ENCODE peak calls at places on chromosomes 16 and 17, in five cellular contexts. E, U, C, P and Q are unnamed samples. For H3K36me3, the result is how much of the 10 kb centered on the place peaks cover.

GRCh38 chr16:69089091-69089912 is 16.2 kb upstream of the HAS3 start:
- DNase-seq in E (no peak), U (no peak), C (peak), P (no peak), Q (no peak)

GRCh38 chr17:40870136-40870535 is 3.1 kb upstream of the KRT12 start:
- DNase-seq in E (no peak), U (no peak), C (no peak), P (no peak), Q (no peak)

GRCh38 chr17:50346313-50347086 is 574 bp downstream of the XYLT2 start:
- DNase-seq in E (no peak), U (peak), C (peak), P (peak), Q (peak)

GRCh38 chr17:42409467-42410351 is 13.3 kb downstream of the CAVIN1 start:
- DNase-seq in E (peak), U (peak), C (peak), P (peak), Q (peak)

GRCh38 chr17:81684442-81684911 is 666 bp downstream of the HGS start:
- DNase-seq in E (no peak), U (no peak), C (no peak), P (no peak), Q (no peak)

GRCh38 chr16:87809150-87809902 is 43.5 kb upstream of the KLHDC4 start:
- DNase-seq in E (no peak), U (no peak), C (no peak), P (no peak), Q (no peak)

GRCh38 chr16:84442416-84443145 is 61.9 kb downstream of the MEAK7 start:
- DNase-seq in E (no peak), U (no peak), C (no peak), P (no peak), Q (no peak)

GRCh38 chr17:50946891-50947843 is 81.0 kb upstream of the TOB1 start:
- DNase-seq in E (peak), U (peak), C (no peak), P (no peak), Q (no peak)

GRCh38 chr17:58232707-58233156 is 5.7 kb upstream of the LPO start:
- DNase-seq in E (no peak), U (no peak), C (no peak), P (no peak), Q (no peak)

GRCh38 chr17:320809-321385 is 31.7 kb downstream of the RPH3AL start:
- DNase-seq in E (no peak), U (peak), C (no peak), P (no peak), Q (no peak)

GRCh38 chr17:55381017-55381770 is 40.4 kb downstream of the MMD start:
- DNase-seq in E (no peak), U (no peak), C (no peak), P (no peak), Q (no peak)

GRCh38 chr16:84194470-84195200 is 3.7 kb downstream of the ADAD2 start:
- DNase-seq in E (no peak), U (no peak), C (no peak), P (no peak), Q (no peak)

GRCh38 chr17:80561541-80562114 is 17.0 kb downstream of the RPTOR start:
- DNase-seq in E (no peak), U (no peak), C (no peak), P (no peak), Q (no peak)

GRCh38 chr16:31190818-31191444 is 11.0 kb downstream of the FUS start:
- DNase-seq in E (no peak), U (no peak), C (no peak), P (no peak), Q (no peak)

GRCh38 chr16:56793504-56793903 is 63.6 kb downstream of the NUP93 start:
- DNase-seq in E (no peak), U (no peak), C (no peak), P (no peak), Q (no peak)

GRCh38 chr17:42846594-42847280 is 2.4 kb downstream of the AOC2 start:
- DNase-seq in E (no peak), U (no peak), C (no peak), P (no peak), Q (no peak)

GRCh38 chr16:79278506-79278905 is 322.0 kb downstream of the MAF start:
- DNase-seq in E (no peak), U (no peak), C (no peak), P (no peak), Q (no peak)

GRCh38 chr17:49280061-49280460 is 49.5 kb upstream of the PHOSPHO1 start:
- DNase-seq in E (no peak), U (no peak), C (no peak), P (no peak), Q (no peak)

GRCh38 chr17:81529437-81529803 is 1.2 kb downstream of the FSCN2 start:
- DNase-seq in E (no peak), U (no peak), C (no peak), P (no peak), Q (no peak)

GRCh38 chr17:50147841-50148225 is 2.6 kb downstream of the PPP1R9B start:
- DNase-seq in E (no peak), U (peak), C (no peak), P (no peak), Q (no peak)

GRCh38 chr16:12416136-12416787 is 387.4 kb downstream of the CPPED1 start:
- DNase-seq in E (no peak), U (no peak), C (no peak), P (no peak), Q (no peak)

GRCh38 chr17:43599835-43600234 is 53.7 kb upstream of the ETV4 start:
- DNase-seq in E (peak), U (no peak), C (no peak), P (no peak), Q (no peak)

GRCh38 chr17:65523411-65523810 is 38.0 kb downstream of the AXIN2 start:
- DNase-seq in E (no peak), U (no peak), C (no peak), P (no peak), Q (no peak)

GRCh38 chr17:28344011-28344410 is 8.4 kb downstream of the TNFAIP1 start:
- DNase-seq in E (no peak), U (no peak), C (no peak), P (no peak), Q (no peak)
- H3K36me3 ChIP-seq in E (under half), U (under half), C (half or more), P (under half), Q (under half)

GRCh38 chr17:17724307-17724921 is 43.2 kb downstream of the RAI1 start:
- DNase-seq in E (no peak), U (peak), C (no peak), P (no peak), Q (no peak)

GRCh38 chr17:17722081-17722905 is 41.0 kb downstream of the RAI1 start:
- DNase-seq in E (no peak), U (no peak), C (no peak), P (no peak), Q (no peak)

GRCh38 chr17:17722906-17723353 is 41.7 kb downstream of the RAI1 start:
- DNase-seq in E (no peak), U (no peak), C (no peak), P (no peak), Q (no peak)

GRCh38 chr17:17724991-17725852 is 44.0 kb downstream of the RAI1 start:
- DNase-seq in E (no peak), U (no peak), C (no peak), P (no peak), Q (no peak)

GRCh38 chr17:17723354-17724261 is 42.4 kb downstream of the RAI1 start:
- DNase-seq in E (no peak), U (no peak), C (no peak), P (no peak), Q (no peak)
- H3K4me3 ChIP-seq in E (peak), U (peak), C (peak), P (peak), Q (peak)

DNA sequence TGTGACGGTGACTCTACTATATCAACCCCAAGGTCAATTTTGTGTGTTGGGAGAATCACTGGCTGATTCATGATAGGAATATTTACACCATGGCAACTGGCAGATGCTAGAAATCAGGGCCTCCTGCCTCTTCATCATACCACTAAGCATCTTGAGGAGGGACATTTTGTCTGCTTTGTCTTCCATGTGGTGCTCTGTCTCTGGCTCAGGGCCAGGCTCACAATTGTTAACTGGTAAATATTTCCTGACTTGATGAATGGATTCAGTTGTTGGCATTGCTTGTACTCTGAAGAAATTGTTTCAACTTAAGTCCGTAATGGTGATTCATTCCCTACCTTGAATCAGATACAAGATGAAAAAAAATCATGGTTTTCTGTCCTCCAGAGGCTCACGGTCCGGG is 292.7 kb downstream of the HAPSTR1 start:
- DNase-seq in E (no peak), U (no peak), C (no peak), P (no peak), Q (no peak)
- H3K27ac ChIP-seq in E (no peak), U (no peak), C (no peak), P (no peak), Q (no peak)

DNA sequence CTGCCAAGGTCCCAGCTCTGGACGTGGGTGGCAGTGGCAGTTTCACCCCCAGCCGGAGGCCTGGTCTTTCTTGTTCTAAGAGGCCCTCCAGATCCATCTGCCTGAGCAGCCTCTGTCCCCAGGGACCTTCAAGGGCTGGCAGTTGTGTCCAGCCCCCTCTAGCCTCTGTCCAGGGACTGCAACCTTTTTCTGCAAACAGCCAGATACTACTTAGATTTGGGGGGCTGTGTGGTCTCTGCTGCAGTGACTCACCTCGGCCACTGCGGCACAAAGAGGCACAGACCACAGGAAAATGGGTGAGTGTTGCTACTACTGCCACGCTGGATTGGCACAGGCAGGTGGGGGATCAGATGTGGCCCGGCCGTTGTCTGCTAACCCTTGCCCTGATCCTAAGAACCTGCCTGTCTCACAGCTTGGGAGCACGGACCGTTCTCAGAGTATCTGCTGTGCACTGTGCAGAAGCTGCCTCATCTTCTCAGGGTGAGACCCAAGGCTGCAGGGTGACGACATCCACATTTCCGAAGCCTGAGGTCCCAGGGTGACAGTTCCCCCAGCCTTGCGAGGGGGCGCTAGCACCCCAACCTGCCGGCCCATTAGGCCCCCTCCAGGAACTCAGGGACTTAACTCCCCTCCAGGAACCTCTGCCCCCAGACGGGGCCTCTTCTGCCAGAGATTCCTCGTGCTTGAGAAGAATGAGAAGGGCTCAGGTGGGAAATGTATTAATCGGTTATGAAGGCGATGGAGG is 27.6 kb downstream of the MXRA7 start:
- DNase-seq in E (no peak), U (no peak), C (no peak), P (no peak), Q (no peak)
- H3K36me3 ChIP-seq in E (under half), U (under half), C (under half), P (under half), Q (under half)

GRCh38 chr17:62751350-62751691 is 56.8 kb downstream of the MARCHF10 start:
- DNase-seq in E (no peak), U (no peak), C (no peak), P (peak), Q (no peak)
- H3K4me3 ChIP-seq in E (no peak), U (no peak), C (no peak), P (no peak), Q (no peak)

GRCh38 chr16:2036200-2036966 is 9.7 kb downstream of the NHERF2 start:
- DNase-seq in E (no peak), U (no peak), C (no peak), P (no peak), Q (no peak)

GRCh38 chr16:2039286-2040030 is 8.2 kb downstream of the NTHL1 start:
- DNase-seq in E (peak), U (peak), C (peak), P (peak), Q (peak)

GRCh38 chr16:2038359-2039285 is 9.0 kb downstream of the NTHL1 start:
- DNase-seq in E (no peak), U (no peak), C (no peak), P (peak), Q (no peak)

GRCh38 chr16:2037115-2037514 is 10.4 kb downstream of the NHERF2 start:
- DNase-seq in E (no peak), U (no peak), C (no peak), P (no peak), Q (no peak)

DNA sequence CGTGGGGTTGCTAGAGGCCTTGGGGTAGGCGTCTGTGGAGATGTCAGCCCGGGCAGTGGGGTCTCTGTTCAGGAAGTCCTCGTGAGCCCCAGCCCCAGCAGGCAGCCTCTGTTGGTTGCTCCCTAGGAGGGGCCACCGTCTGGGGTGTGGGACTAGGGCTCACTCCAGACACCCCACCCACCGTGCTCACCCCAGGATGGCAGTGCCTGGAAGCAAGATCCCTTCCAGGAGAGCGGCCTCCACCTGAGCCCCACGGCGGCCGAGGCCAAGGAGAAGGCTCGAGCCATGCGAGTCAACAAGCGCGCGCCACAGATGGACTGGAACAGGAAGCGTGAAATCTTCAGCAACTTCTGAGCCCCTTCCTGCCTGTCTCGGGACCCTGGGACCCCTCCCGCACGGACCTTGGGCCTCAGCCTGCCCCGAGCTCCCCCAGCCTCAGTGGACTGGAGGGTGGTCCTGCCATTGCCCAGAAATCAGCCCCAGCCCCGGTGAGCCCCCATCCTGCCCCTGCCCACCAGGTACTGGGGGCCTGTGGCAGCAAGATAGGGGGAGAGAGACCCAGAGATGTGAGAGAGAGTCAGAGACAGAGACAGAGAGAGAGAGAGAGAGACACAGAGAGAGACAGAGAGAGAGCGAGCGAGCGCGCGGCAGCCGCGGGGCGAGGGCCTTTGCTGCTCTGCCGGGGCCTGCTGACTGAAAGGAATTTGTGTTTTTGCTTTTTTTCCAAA is 9.8 kb downstream of the NTHL1 start:
- DNase-seq in E (no peak), U (no peak), C (no peak), P (no peak), Q (no peak)
- H3K27ac ChIP-seq in E (peak), U (peak), C (peak), P (peak), Q (peak)

DNA sequence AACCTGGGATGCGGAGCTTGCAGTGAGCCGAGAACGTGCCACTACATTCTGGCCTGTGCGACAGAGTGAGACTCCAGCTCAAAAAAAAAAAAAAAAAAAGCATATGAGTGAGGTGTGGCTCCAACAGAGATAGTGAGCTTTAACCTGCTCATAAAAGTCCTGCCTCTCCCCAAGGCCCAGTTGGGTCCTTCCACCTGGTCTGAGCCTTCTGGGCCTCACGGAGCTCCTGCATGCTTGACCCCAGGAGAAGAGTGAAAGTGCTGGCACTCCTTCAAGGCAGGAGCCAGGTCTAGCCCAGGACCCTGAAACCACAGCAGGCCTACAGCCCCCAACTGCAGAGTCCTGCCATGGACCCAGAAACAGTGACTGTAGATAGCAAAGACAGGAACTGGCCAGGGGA is 17.7 kb downstream of the HSD11B2 start:
- DNase-seq in E (no peak), U (no peak), C (no peak), P (no peak), Q (no peak)
- H3K36me3 ChIP-seq in E (under half), U (under half), C (half or more), P (under half), Q (under half)